ENCODE peak calls at places on chromosome 6, in four cellular contexts. L is adrenal gland, R is WERI-Rb-1, W is choroid plexus epithelial cell. K is an unnamed sample.

GRCh38 chr6:137102050-137102848 is 57.5 kb upstream of the IL20RA start:
- DNase-seq in L (no peak), R (no peak), W (no peak), K (peak; percentile 51)

GRCh38 chr6:16585805-16586204 is 175.5 kb downstream of the ATXN1 start:
- DNase-seq in L (no peak), R (no peak), W (peak; percentile 31), K (peak; percentile 56)

GRCh38 chr6:16278048-16278724 is 39.8 kb downstream of the GMPR start:
- DNase-seq in L (no peak), R (no peak), W (peak; percentile 26), K (no peak)

GRCh38 chr6:125957845-125958244 is 1.3 kb downstream of the HINT3 start:
- DNase-seq in L (no peak), R (no peak), W (peak; percentile 78), K (peak; percentile 71)

GRCh38 chr6:53679446-53679933 is 13.9 kb upstream of the KLHL31 start:
- DNase-seq in L (no peak), R (peak; percentile 36), W (peak; percentile 80), K (peak; percentile 66)

GRCh38 chr6:143058987-143059386 is 1.7 kb upstream of the AIG1 start:
- DNase-seq in L (no peak), R (no peak), W (no peak), K (no peak)

GRCh38 chr6:36730424-36731380 is 33.1 kb downstream of the RAB44 start:
- DNase-seq in L (no peak), R (no peak), W (no peak), K (no peak)

GRCh38 chr6:150204705-150205472 is 62.0 kb downstream of the PPP1R14C start:
- DNase-seq in L (no peak), R (no peak), W (no peak), K (no peak)

GRCh38 chr6:100998111-100998510 is 117.0 kb upstream of the ASCC3 start:
- DNase-seq in L (no peak), R (no peak), W (peak; percentile 8), K (peak; percentile 39)

GRCh38 chr6:33848498-33848897 is 44.7 kb upstream of the MLN start:
- DNase-seq in L (no peak), R (peak; percentile 92), W (no peak), K (no peak)

GRCh38 chr6:26304213-26305096 is 60.5 kb upstream of the BTN3A2 start:
- DNase-seq in L (peak; percentile 50), R (no peak), W (peak; percentile 95), K (peak; percentile 81)

GRCh38 chr6:136351518-136352106 is 62.0 kb upstream of the BCLAF1 start:
- DNase-seq in L (no peak), R (no peak), W (peak; percentile 21), K (no peak)

GRCh38 chr6:116190550-116190949 is 63.3 kb downstream of the TSPYL4 start:
- DNase-seq in L (no peak), R (no peak), W (peak; percentile 95), K (peak; percentile 74)

GRCh38 chr6:169452117-169452868 is 198.6 kb upstream of the THBS2 start:
- DNase-seq in L (peak; percentile 74), R (no peak), W (peak; percentile 98), K (peak; percentile 94)

GRCh38 chr6:3326981-3327380 is 68.2 kb downstream of the PSMG4 start:
- DNase-seq in L (no peak), R (no peak), W (no peak), K (no peak)

GRCh38 chr6:126374372-126374771 is 34.5 kb downstream of the CENPW start:
- DNase-seq in L (no peak), R (no peak), W (no peak), K (no peak)

GRCh38 chr6:11242709-11243108 is 10.2 kb upstream of the NEDD9 start:
- DNase-seq in L (no peak), R (no peak), W (no peak), K (peak; percentile 41)

GRCh38 chr6:39189915-39190544 is 39.2 kb downstream of the KCNK5 start:
- DNase-seq in L (peak; percentile 53), R (peak; percentile 93), W (peak; percentile 31), K (no peak)

GRCh38 chr6:112269165-112269564 is 14.8 kb upstream of the LAMA4 start:
- DNase-seq in L (no peak), R (no peak), W (peak; percentile 62), K (peak; percentile 73)
- TF ChIP-seq CTCF in L (peak; percentile 9), R (peak; percentile 19), W (peak; percentile 64), K (peak; percentile 69)

GRCh38 chr6:68719761-68720160 is 84.7 kb downstream of the ADGRB3 start:
- DNase-seq in L (no peak), R (no peak), W (no peak), K (no peak)

GRCh38 chr6:68723128-68723527 is 88.0 kb downstream of the ADGRB3 start:
- DNase-seq in L (no peak), R (no peak), W (no peak), K (no peak)

GRCh38 chr6:68716605-68717004 is 81.5 kb downstream of the ADGRB3 start:
- DNase-seq in L (no peak), R (no peak), W (no peak), K (no peak)

GRCh38 chr6:68724054-68724453 is 89.0 kb downstream of the ADGRB3 start:
- DNase-seq in L (no peak), R (no peak), W (no peak), K (no peak)

GRCh38 chr6:68718379-68719073 is 83.4 kb downstream of the ADGRB3 start:
- DNase-seq in L (no peak), R (no peak), W (peak; percentile 44), K (peak; percentile 84)
- H3K4me3 ChIP-seq in L (no peak overlapping the region), R (no peak overlapping the region), W (no peak overlapping the region), K (no peak overlapping the region)

DNA sequence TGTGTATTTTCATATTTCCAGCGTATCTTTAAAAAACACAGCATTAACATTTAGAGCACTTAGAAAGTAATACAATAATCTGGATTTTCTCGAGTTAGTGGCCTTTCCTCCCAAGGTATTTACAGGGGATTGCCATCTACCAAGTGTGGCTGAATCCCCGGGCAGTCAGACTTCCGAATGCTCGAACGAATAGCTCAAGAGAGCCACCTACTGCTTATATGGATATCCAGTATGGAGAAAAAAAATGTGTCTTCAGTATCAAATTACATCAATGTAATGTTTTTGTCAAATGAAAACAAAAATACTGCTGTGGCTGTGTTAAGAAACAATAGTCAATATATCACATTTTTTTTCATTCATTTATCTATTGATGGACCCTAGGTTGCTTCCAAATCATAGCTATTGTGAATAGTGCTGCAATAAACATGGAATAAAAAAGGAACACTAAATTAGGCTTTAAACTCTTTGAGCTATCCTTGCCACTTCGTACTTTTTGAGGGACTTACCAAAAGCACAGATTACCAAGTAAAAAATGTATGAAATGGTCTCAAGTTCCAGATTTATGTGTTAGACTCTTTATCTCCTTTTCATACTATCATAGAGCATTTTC is 654.5 kb upstream of the PTCHD4 start:
- DNase-seq in L (peak; percentile 34), R (peak; percentile 86), W (peak; percentile 87), K (peak; percentile 80)
- TF ChIP-seq CTCF in L (peak; percentile 39), R (peak; percentile 53), W (peak; percentile 79), K (peak; percentile 77)

GRCh38 chr6:139586273-139586672 is 211.8 kb upstream of the CITED2 start:
- DNase-seq in L (no peak), R (no peak), W (no peak), K (no peak)

GRCh38 chr6:139583420-139583819 is 209.0 kb upstream of the CITED2 start:
- DNase-seq in L (no peak), R (no peak), W (peak; percentile 55), K (no peak)

GRCh38 chr6:139587469-139587868 is 213.0 kb upstream of the CITED2 start:
- DNase-seq in L (no peak), R (no peak), W (peak; percentile 97), K (peak; percentile 94)

GRCh38 chr6:139582956-139583355 is 208.5 kb upstream of the CITED2 start:
- DNase-seq in L (no peak), R (no peak), W (no peak), K (no peak)

GRCh38 chr6:139584599-139584998 is 210.2 kb upstream of the CITED2 start:
- DNase-seq in L (no peak), R (no peak), W (no peak), K (no peak)
- H3K4me3 ChIP-seq in L (no peak overlapping the region), R (no peak overlapping the region), W (no peak overlapping the region), K (no peak overlapping the region)

GRCh38 chr6:40573221-40573620 is 13.9 kb downstream of the LRFN2 start:
- DNase-seq in L (no peak), R (no peak), W (no peak), K (no peak)

GRCh38 chr6:40579101-40579500 is 8.1 kb downstream of the LRFN2 start:
- DNase-seq in L (no peak), R (peak; percentile 91), W (no peak), K (no peak)

GRCh38 chr6:40582892-40583291 is 4.3 kb downstream of the LRFN2 start:
- DNase-seq in L (no peak), R (peak; percentile 76), W (no peak), K (no peak)

DNA sequence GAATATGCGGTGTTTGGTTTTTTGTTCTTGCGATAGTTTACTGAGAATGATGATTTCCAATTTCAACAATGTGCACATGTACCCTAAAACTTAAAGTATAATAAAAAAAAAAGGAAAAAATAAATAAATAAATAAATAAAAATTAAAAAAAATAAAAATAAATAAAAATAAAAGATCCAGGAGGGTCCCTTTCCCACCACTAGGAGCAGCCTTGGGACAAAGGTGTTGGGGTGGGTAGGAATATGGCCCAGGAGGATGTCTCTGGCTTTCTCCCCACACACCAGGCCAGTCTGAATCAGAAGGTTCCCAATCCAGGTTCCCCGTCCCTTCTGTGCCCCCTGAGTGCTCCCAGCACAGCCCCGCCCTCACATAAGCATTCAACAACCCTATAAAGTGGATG is 9.5 kb downstream of the LRFN2 start:
- DNase-seq in L (no peak), R (no peak), W (no peak), K (no peak)
- TF ChIP-seq CTCF in L (no peak), R (no peak), W (peak; percentile 31), K (no peak)